ENCODE peak calls at places on chromosomes 4 and X, in nine cellular contexts. H is K562; P is breast epithelium; F is pancreas; J is hepatocyte; G is lung; O is upper lobe of right lung; S is CD8-positive, alpha-beta memory T cell; A is fibroblast of lung. B is an unnamed sample. For H3K4me1, the result is how much of the 10 kb centered on the place peaks cover.

GRCh38 chr4:185201983-185202962 is 1.5 kb downstream of the CFAP97 start:
- DNase-seq in A (peak), S (no peak), F (no peak), P (no peak), H (peak), J (no peak), O (no peak), G (no peak), B (no peak)

GRCh38 chr4:181235361-181235760 is 1007.8 kb upstream of the TENM3 start:
- DNase-seq in O (no peak), P (no peak), J (no peak), H (no peak), F (no peak), S (no peak), G (no peak), A (no peak), B (no peak)

GRCh38 chrX:23554304-23554703 is 113.0 kb upstream of the PRDX4 start:
- DNase-seq in S (no peak), F (no peak), A (peak), G (no peak), J (peak), H (peak), P (no peak), O (no peak), B (peak)

GRCh38 chr4:9762823-9763475 is 18.5 kb upstream of the DRD5 start:
- DNase-seq in G (peak), F (no peak), H (peak), A (peak), J (peak), P (no peak), S (no peak), O (no peak), B (peak)

GRCh38 chr4:130197946-130198345 is 1102.0 kb downstream of the C4orf33 start:
- DNase-seq in G (no peak), A (no peak), F (no peak), S (no peak), O (no peak), H (no peak), J (no peak), P (no peak), B (no peak)

GRCh38 chrX:150253946-150254615 is 109.0 kb upstream of the MAMLD1 start:
- DNase-seq in G (peak), H (no peak), O (no peak), S (no peak), A (no peak), P (no peak), J (no peak), F (no peak), B (no peak)

GRCh38 chr4:136424052-136424451 is 1108.2 kb downstream of the PCDH18 start:
- DNase-seq in H (no peak), J (no peak), G (no peak), S (no peak), P (no peak), O (no peak), F (no peak), A (no peak), B (no peak)

GRCh38 chrX:10414106-10414824 is 206.1 kb downstream of the MID1 start:
- DNase-seq in A (no peak), S (no peak), O (no peak), J (no peak), H (no peak), G (no peak), F (no peak), P (no peak), B (no peak)

GRCh38 chr4:54231419-54232150 is 2.5 kb downstream of the PDGFRA start:
- DNase-seq in J (peak), P (no peak), H (no peak), S (no peak), O (no peak), G (no peak), A (peak), F (peak), B (no peak)

GRCh38 chr4:77010841-77011354 is 61.3 kb downstream of the SEPTIN11 start:
- DNase-seq in J (no peak), O (no peak), F (no peak), G (no peak), A (peak), P (no peak), H (no peak), S (no peak), B (peak)

GRCh38 chrX:9342581-9343051 is 122.2 kb upstream of the TBL1X start:
- DNase-seq in G (peak), A (peak), O (peak), J (peak), P (peak), S (peak), F (peak), H (peak), B (no peak)

GRCh38 chrX:39260965-39261364 is 459.7 kb downstream of the MID1IP1 start:
- DNase-seq in J (no peak), O (no peak), S (no peak), G (no peak), P (no peak), H (no peak), A (no peak), F (no peak), B (peak)
- H3K27ac ChIP-seq in J (no peak), O (no peak), S (no peak), G (no peak), P (no peak), H (no peak), A (no peak), F (no peak), B (peak)

DNA sequence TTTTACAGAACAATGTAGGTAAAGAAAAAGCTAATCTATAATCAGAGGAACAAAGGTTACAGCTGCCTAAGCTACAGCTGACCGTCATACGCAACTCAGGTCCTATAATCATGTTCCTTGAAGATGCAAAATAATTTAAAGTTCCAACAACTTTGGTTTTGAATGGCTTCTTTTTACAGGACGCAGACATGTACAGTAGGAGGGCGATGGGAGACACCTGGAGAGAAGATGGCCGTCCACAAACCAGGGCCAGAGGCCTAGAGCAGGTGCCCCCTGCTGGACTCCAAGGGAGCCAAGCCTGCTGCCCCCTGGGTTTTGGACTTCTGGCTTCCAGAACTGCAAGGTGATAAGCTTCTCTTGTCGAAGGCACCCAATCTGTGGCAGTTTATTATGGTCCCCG is 10.6 kb downstream of the HGFAC start:
- DNase-seq in F (no peak), S (no peak), J (no peak), P (no peak), O (no peak), A (no peak), H (peak), G (no peak), B (no peak)
- H3K4me1 ChIP-seq in F (under half), S (under half), J (under half), P (under half), O (under half), A (under half), H (under half), G (under half), B (under half)

GRCh38 chr4:56405016-56405415 is 17.7 kb upstream of the AASDH start:
- DNase-seq in P (no peak), J (no peak), H (no peak), F (no peak), O (no peak), G (no peak), S (no peak), A (no peak), B (no peak)

GRCh38 chr4:56406151-56406550 is 18.9 kb upstream of the AASDH start:
- DNase-seq in G (no peak), O (no peak), S (no peak), H (no peak), P (no peak), A (no peak), J (no peak), F (no peak), B (no peak)

GRCh38 chr4:56400560-56400959 is 13.3 kb upstream of the AASDH start:
- DNase-seq in H (no peak), A (no peak), F (no peak), J (no peak), G (no peak), P (no peak), O (no peak), S (no peak), B (no peak)
- H3K4me3 ChIP-seq in H (no peak), A (no peak), F (no peak), J (no peak), G (no peak), P (no peak), O (no peak), S (no peak), B (no peak)

GRCh38 chr4:147037089-147037488 is 91.4 kb upstream of the TTC29 start:
- DNase-seq in A (no peak), G (no peak), P (no peak), S (no peak), H (no peak), O (no peak), J (no peak), F (no peak), B (no peak)

GRCh38 chr4:147040874-147041273 is 95.2 kb upstream of the TTC29 start:
- DNase-seq in O (no peak), P (no peak), F (no peak), A (no peak), S (no peak), J (no peak), H (no peak), G (no peak), B (no peak)

GRCh38 chr4:147041376-147041775 is 95.7 kb upstream of the TTC29 start:
- DNase-seq in P (no peak), A (no peak), S (no peak), G (no peak), J (no peak), O (no peak), F (no peak), H (no peak), B (no peak)

GRCh38 chr4:147042046-147042445 is 96.4 kb upstream of the TTC29 start:
- DNase-seq in O (no peak), A (no peak), P (no peak), H (no peak), S (no peak), J (no peak), F (no peak), G (no peak), B (no peak)

GRCh38 chr4:147039991-147040575 is 94.4 kb upstream of the TTC29 start:
- DNase-seq in H (no peak), F (no peak), A (no peak), S (no peak), P (no peak), J (no peak), G (no peak), O (no peak), B (no peak)
- H3K27ac ChIP-seq in H (no peak), F (no peak), A (no peak), S (no peak), P (no peak), J (no peak), G (no peak), O (no peak), B (no peak)

GRCh38 chr4:113826431-113826830 is 64.9 kb upstream of the CAMK2D start:
- DNase-seq in G (no peak), J (no peak), S (no peak), A (no peak), F (no peak), P (no peak), O (no peak), H (no peak), B (no peak)
- H3K4me1 ChIP-seq in G (under half), J (under half), S (under half), A (under half), F (under half), P (under half), O (under half), H (under half), B (under half)

GRCh38 chr4:2937986-2938385 is 25.2 kb downstream of the NOP14 start:
- DNase-seq in H (no peak), S (no peak), G (peak), P (no peak), J (no peak), F (peak), O (peak), A (no peak), B (no peak)
- H3K4me3 ChIP-seq in H (no peak), S (no peak), G (no peak), P (no peak), J (no peak), F (no peak), O (no peak), A (no peak), B (no peak)

DNA sequence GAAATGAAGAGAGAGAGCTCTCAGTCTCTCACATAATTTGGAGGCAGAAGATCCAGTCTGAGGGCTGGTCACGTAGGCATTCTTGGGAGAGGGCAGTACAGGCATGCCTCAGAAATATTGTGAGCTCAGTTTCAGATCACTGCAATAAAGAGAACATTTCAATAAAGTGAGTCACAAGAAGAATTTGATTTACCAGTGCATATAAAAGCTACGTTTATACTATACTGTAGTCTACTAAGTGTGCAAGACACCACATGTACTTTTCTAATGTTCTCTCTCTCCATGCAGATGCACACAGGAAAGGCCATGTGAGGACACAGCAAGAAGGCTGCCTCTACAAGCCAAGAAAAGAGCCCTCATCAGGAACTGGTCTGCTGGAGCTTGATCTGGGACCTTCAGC is 583.5 kb upstream of the FAT1 start:
- DNase-seq in P (no peak), G (no peak), O (no peak), A (peak), F (no peak), H (no peak), J (no peak), S (no peak), B (peak)
- H3K27ac ChIP-seq in P (no peak), G (no peak), O (no peak), A (no peak), F (no peak), H (no peak), J (no peak), S (no peak), B (peak)

GRCh38 chrX:71953391-71953790 is 42.7 kb downstream of the NHSL2 start:
- DNase-seq in A (no peak), S (no peak), P (no peak), J (no peak), F (no peak), O (no peak), G (no peak), H (no peak), B (no peak)
- H3K4me1 ChIP-seq in A (under half), S (under half), P (under half), J (under half), F (under half), O (under half), G (under half), H (under half), B (under half)

DNA sequence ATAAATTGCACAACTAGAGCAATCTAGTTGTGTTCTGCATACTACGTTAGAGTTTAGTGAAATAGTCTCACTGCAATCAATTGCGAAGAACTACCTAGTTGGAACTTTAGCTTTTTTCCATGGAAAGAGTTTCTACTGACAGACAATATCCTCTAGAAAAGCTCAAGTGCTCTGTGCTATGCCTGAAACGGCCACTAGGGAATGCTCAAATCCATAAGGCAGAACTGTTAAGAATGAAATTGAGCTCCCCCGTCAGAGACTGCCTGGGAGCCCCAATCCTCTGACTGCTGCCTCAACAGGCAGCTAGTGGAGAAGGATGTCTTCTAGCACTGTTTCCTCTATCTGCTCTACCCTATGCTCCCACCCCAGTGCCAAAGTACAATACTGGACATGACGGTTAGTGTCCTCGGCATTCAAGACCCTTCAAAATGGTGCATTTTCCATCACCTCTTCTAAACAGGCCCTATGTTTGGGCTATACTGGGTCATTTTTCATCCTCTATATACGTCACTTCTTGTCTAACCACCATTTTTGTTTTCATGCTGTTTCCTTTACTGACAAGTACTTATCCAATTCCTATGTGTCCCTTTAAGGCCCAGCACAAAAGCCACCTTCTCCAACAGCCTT is 35.3 kb downstream of the FRMD7 start:
- DNase-seq in O (no peak), P (peak), G (peak), A (peak), S (peak), H (peak), F (no peak), J (peak), B (peak)
- H3K4me3 ChIP-seq in O (no peak), P (no peak), G (no peak), A (no peak), S (no peak), H (no peak), F (no peak), J (no peak), B (no peak)

DNA sequence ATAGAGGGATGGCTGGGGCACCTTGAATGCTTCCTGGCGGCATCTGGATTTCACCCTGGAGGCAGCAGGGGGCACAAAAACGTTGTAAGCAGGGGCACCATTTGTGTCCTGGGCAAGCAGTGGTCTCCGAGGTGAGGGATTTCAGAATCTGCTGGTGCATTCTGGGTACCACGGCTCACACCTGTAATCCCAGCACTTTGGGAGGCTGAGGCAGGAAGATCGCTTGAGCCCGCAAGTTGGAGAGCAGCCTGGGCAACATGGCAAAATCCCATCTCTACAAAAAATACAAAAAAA is 16.8 kb upstream of the TBC1D14 start:
- DNase-seq in F (no peak), J (no peak), O (no peak), P (no peak), H (no peak), G (no peak), A (no peak), S (no peak), B (no peak)
- H3K27ac ChIP-seq in F (no peak), J (peak), O (peak), P (no peak), H (peak), G (no peak), A (peak), S (peak), B (no peak)

B was measured in mammary epithelial cell.